ENCODE peak calls at places on chromosomes 1 and 21, in eight cellular contexts. One of them, this sample, is unnamed.
A peak's percentile ranks its signal among the peaks of the same experiment; 100 is the strongest.

GRCh38 chr1:227953022-227953412 is 5.3 kb upstream of the WNT9A start:
- DNase-seq in DND-41: no peak
- DNase-seq in brain microvascular endothelial cell: no peak
- DNase-seq in neural progenitor cell: no peak
- DNase-seq in RWPE2: no peak
- DNase-seq in lung: no peak
- DNase-seq in mammary epithelial cell: no peak
- DNase-seq in GM23338: no peak
- DNase-seq in this sample: no peak

GRCh38 chr1:19344372-19344810 is 32.3 kb downstream of the SLC66A1 start:
- DNase-seq in DND-41: peak; percentile 51
- DNase-seq in RWPE2: no peak
- DNase-seq in mammary epithelial cell: no peak
- DNase-seq in lung: no peak
- DNase-seq in neural progenitor cell: peak; percentile 77
- DNase-seq in brain microvascular endothelial cell: no peak
- DNase-seq in GM23338: peak; percentile 77
- DNase-seq in this sample: peak; percentile 54

GRCh38 chr1:41017141-41018024 is 4.1 kb downstream of the SLFNL1 start:
- DNase-seq in mammary epithelial cell: no peak
- DNase-seq in DND-41: no peak
- DNase-seq in neural progenitor cell: no peak
- DNase-seq in GM23338: no peak
- DNase-seq in lung: no peak
- DNase-seq in RWPE2: no peak
- DNase-seq in brain microvascular endothelial cell: no peak
- DNase-seq in this sample: no peak

GRCh38 chr1:110235839-110236682 is 25.9 kb downstream of the KCNC4 start:
- DNase-seq in lung: no peak
- DNase-seq in brain microvascular endothelial cell: peak; percentile 45
- DNase-seq in neural progenitor cell: no peak
- DNase-seq in mammary epithelial cell: peak; percentile 92
- DNase-seq in DND-41: no peak
- DNase-seq in RWPE2: no peak
- DNase-seq in GM23338: no peak
- DNase-seq in this sample: no peak

GRCh38 chr1:175154595-175155472 is 37.7 kb downstream of the KIAA0040 start:
- DNase-seq in mammary epithelial cell: peak; percentile 51
- DNase-seq in DND-41: peak; percentile 71
- DNase-seq in brain microvascular endothelial cell: no peak
- DNase-seq in GM23338: peak; percentile 80
- DNase-seq in RWPE2: no peak
- DNase-seq in neural progenitor cell: peak; percentile 79
- DNase-seq in lung: peak; percentile 73
- DNase-seq in this sample: peak; percentile 76

GRCh38 chr1:117698398-117699160 is 92.7 kb downstream of the TENT5C start:
- DNase-seq in DND-41: no peak
- DNase-seq in mammary epithelial cell: no peak
- DNase-seq in lung: no peak
- DNase-seq in RWPE2: no peak
- DNase-seq in neural progenitor cell: no peak
- DNase-seq in GM23338: no peak
- DNase-seq in brain microvascular endothelial cell: no peak
- DNase-seq in this sample: peak; percentile 32

GRCh38 chr1:110482662-110483307 is 31.8 kb downstream of the PROK1 start:
- DNase-seq in brain microvascular endothelial cell: no peak
- DNase-seq in mammary epithelial cell: no peak
- DNase-seq in DND-41: no peak
- DNase-seq in lung: peak; percentile 67
- DNase-seq in GM23338: peak; percentile 51
- DNase-seq in RWPE2: no peak
- DNase-seq in neural progenitor cell: no peak
- DNase-seq in this sample: no peak

GRCh38 chr21:37658994-37659458 is 257.2 kb downstream of the KCNJ6 start:
- DNase-seq in neural progenitor cell: no peak
- DNase-seq in mammary epithelial cell: peak; percentile 87
- DNase-seq in brain microvascular endothelial cell: peak; percentile 69
- DNase-seq in GM23338: no peak
- DNase-seq in DND-41: no peak
- DNase-seq in RWPE2: no peak
- DNase-seq in lung: no peak
- DNase-seq in this sample: no peak

GRCh38 chr1:89836997-89837909 is 16.4 kb downstream of the LRRC8D start:
- DNase-seq in RWPE2: no peak
- DNase-seq in DND-41: no peak
- DNase-seq in lung: no peak
- DNase-seq in brain microvascular endothelial cell: no peak
- DNase-seq in neural progenitor cell: no peak
- DNase-seq in GM23338: peak; percentile 78
- DNase-seq in mammary epithelial cell: no peak
- DNase-seq in this sample: no peak

GRCh38 chr1:25760871-25761270 is 39.1 kb upstream of the SELENON start:
- DNase-seq in GM23338: no peak
- DNase-seq in lung: no peak
- DNase-seq in mammary epithelial cell: no peak
- DNase-seq in DND-41: no peak
- DNase-seq in brain microvascular endothelial cell: no peak
- DNase-seq in neural progenitor cell: no peak
- DNase-seq in RWPE2: no peak
- DNase-seq in this sample: no peak

GRCh38 chr1:8202182-8202905 is 115.6 kb upstream of the SLC45A1 start:
- DNase-seq in GM23338: peak; percentile 48
- DNase-seq in RWPE2: no peak
- DNase-seq in neural progenitor cell: peak; percentile 47
- DNase-seq in DND-41: no peak
- DNase-seq in lung: no peak
- DNase-seq in brain microvascular endothelial cell: peak; percentile 91
- DNase-seq in mammary epithelial cell: peak; percentile 74
- DNase-seq in this sample: peak; percentile 56

GRCh38 chr1:167548059-167548932 is 5.3 kb downstream of the CREG1 start:
- DNase-seq in mammary epithelial cell: peak; percentile 69
- DNase-seq in lung: no peak
- DNase-seq in neural progenitor cell: no peak
- DNase-seq in RWPE2: no peak
- DNase-seq in DND-41: no peak
- DNase-seq in brain microvascular endothelial cell: peak; percentile 39
- DNase-seq in GM23338: no peak
- DNase-seq in this sample: no peak

GRCh38 chr1:111480682-111481081 is 6.9 kb downstream of the C1orf162 start:
- DNase-seq in GM23338: no peak
- DNase-seq in lung: no peak
- DNase-seq in RWPE2: no peak
- DNase-seq in DND-41: no peak
- DNase-seq in neural progenitor cell: no peak
- DNase-seq in mammary epithelial cell: no peak
- DNase-seq in brain microvascular endothelial cell: no peak
- DNase-seq in this sample: no peak

GRCh38 chr1:116131866-116132605 is 20.8 kb downstream of the MAB21L3 start:
- DNase-seq in neural progenitor cell: no peak
- DNase-seq in RWPE2: no peak
- DNase-seq in brain microvascular endothelial cell: no peak
- DNase-seq in DND-41: no peak
- DNase-seq in GM23338: no peak
- DNase-seq in mammary epithelial cell: peak; percentile 87
- DNase-seq in lung: no peak
- DNase-seq in this sample: no peak

GRCh38 chr1:76835203-76835602 is 32.1 kb upstream of the ST6GALNAC5 start:
- DNase-seq in mammary epithelial cell: peak; percentile 74
- DNase-seq in DND-41: no peak
- DNase-seq in brain microvascular endothelial cell: peak; percentile 3
- DNase-seq in RWPE2: no peak
- DNase-seq in lung: no peak
- DNase-seq in neural progenitor cell: no peak
- DNase-seq in GM23338: no peak
- DNase-seq in this sample: no peak

GRCh38 chr1:245380790-245381535 is 226.2 kb downstream of the KIF26B start:
- DNase-seq in lung: no peak
- DNase-seq in DND-41: peak; percentile 24
- DNase-seq in RWPE2: no peak
- DNase-seq in neural progenitor cell: peak; percentile 53
- DNase-seq in GM23338: peak; percentile 63
- DNase-seq in brain microvascular endothelial cell: no peak
- DNase-seq in mammary epithelial cell: no peak
- DNase-seq in this sample: no peak

GRCh38 chr1:193846881-193847280 is 660.5 kb upstream of the B3GALT2 start:
- DNase-seq in neural progenitor cell: no peak
- DNase-seq in brain microvascular endothelial cell: no peak
- DNase-seq in GM23338: no peak
- DNase-seq in RWPE2: no peak
- DNase-seq in lung: no peak
- DNase-seq in DND-41: no peak
- DNase-seq in mammary epithelial cell: no peak
- DNase-seq in this sample: no peak

DNA sequence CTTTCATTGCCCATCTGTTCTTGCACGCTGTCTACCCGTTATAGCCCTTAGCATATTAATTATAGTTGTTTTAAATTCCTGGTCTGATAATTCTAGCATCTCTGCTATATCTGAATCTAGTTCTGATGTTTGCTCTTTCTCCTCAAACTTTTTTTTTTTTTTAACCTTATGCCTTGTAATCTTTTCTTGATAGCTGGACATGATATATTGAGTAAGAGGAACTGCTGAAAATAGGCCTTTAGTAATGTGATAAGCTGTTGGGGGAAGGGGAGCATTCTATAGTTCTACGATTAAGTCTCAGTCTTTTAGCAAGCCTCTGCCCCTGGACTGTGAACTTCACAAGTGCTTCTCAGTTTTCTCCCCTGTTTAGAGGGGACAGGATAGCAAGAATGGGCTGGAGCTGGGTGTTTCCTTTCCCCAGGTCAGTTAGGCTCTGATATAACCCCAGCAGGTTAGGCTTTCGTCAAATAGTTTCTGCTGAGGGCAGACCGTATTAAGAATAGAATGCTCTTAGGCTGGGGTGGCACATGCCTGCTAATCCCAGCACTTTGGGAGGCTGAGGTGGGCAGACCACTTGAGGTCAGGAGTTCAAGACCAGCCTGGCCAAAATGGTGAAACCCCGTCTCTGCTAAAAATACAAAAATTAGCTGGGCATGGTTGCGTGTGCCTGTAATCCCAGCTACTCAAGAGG is 62.2 kb downstream of the ZFYVE9 start:
- DNase-seq in brain microvascular endothelial cell: no peak
- DNase-seq in mammary epithelial cell: no peak
- DNase-seq in DND-41: no peak
- DNase-seq in lung: no peak
- DNase-seq in neural progenitor cell: no peak
- DNase-seq in RWPE2: no peak
- DNase-seq in GM23338: no peak
- DNase-seq in this sample: no peak
- H3K4me3 ChIP-seq in brain microvascular endothelial cell: no peak overlapping the region
- H3K4me3 ChIP-seq in mammary epithelial cell: no peak overlapping the region
- H3K4me3 ChIP-seq in DND-41: no peak overlapping the region
- H3K4me3 ChIP-seq in lung: no peak overlapping the region
- H3K4me3 ChIP-seq in neural progenitor cell: no peak overlapping the region
- H3K4me3 ChIP-seq in RWPE2: no peak overlapping the region
- H3K4me3 ChIP-seq in GM23338: no peak overlapping the region
- H3K4me3 ChIP-seq in this sample: no peak overlapping the region

GRCh38 chr1:181141431-181141910 is 53.0 kb downstream of the IER5 start:
- DNase-seq in neural progenitor cell: no peak
- DNase-seq in RWPE2: no peak
- DNase-seq in brain microvascular endothelial cell: peak; percentile 66
- DNase-seq in mammary epithelial cell: peak; percentile 74
- DNase-seq in DND-41: peak; percentile 48
- DNase-seq in lung: no peak
- DNase-seq in GM23338: no peak
- DNase-seq in this sample: no peak

GRCh38 chr1:181139631-181140051 is 51.1 kb downstream of the IER5 start:
- DNase-seq in mammary epithelial cell: peak; percentile 78
- DNase-seq in lung: no peak
- DNase-seq in neural progenitor cell: no peak
- DNase-seq in RWPE2: peak; percentile 82
- DNase-seq in brain microvascular endothelial cell: peak; percentile 28
- DNase-seq in GM23338: no peak
- DNase-seq in DND-41: no peak
- DNase-seq in this sample: no peak

GRCh38 chr1:181142096-181143043 is 53.9 kb downstream of the IER5 start:
- DNase-seq in RWPE2: no peak
- DNase-seq in neural progenitor cell: peak; percentile 95
- DNase-seq in lung: peak; percentile 89
- DNase-seq in mammary epithelial cell: peak; percentile 84
- DNase-seq in GM23338: peak; percentile 94
- DNase-seq in brain microvascular endothelial cell: peak; percentile 76
- DNase-seq in DND-41: peak; percentile 91
- DNase-seq in this sample: peak; percentile 91

GRCh38 chr1:181140891-181141290 is 52.4 kb downstream of the IER5 start:
- DNase-seq in mammary epithelial cell: no peak
- DNase-seq in GM23338: no peak
- DNase-seq in DND-41: no peak
- DNase-seq in brain microvascular endothelial cell: no peak
- DNase-seq in RWPE2: no peak
- DNase-seq in neural progenitor cell: no peak
- DNase-seq in lung: no peak
- DNase-seq in this sample: no peak

GRCh38 chr1:181140398-181140797 is 51.9 kb downstream of the IER5 start:
- DNase-seq in brain microvascular endothelial cell: no peak
- DNase-seq in RWPE2: no peak
- DNase-seq in neural progenitor cell: no peak
- DNase-seq in lung: no peak
- DNase-seq in mammary epithelial cell: peak; percentile 36
- DNase-seq in DND-41: no peak
- DNase-seq in GM23338: no peak
- DNase-seq in this sample: no peak
- TF ChIP-seq CTCF in brain microvascular endothelial cell: no peak
- TF ChIP-seq CTCF in RWPE2: no peak
- TF ChIP-seq CTCF in neural progenitor cell: no peak
- TF ChIP-seq CTCF in lung: no peak
- TF ChIP-seq CTCF in mammary epithelial cell: no peak
- TF ChIP-seq CTCF in DND-41: no peak
- TF ChIP-seq CTCF in GM23338: no peak
- TF ChIP-seq CTCF in this sample: no peak

GRCh38 chr1:21955058-21955457 is 17.9 kb upstream of the HSPG2 start:
- DNase-seq in RWPE2: no peak
- DNase-seq in lung: no peak
- DNase-seq in GM23338: no peak
- DNase-seq in brain microvascular endothelial cell: no peak
- DNase-seq in mammary epithelial cell: no peak
- DNase-seq in DND-41: no peak
- DNase-seq in neural progenitor cell: no peak
- DNase-seq in this sample: peak; percentile 77
- H3K27ac ChIP-seq in RWPE2: peak overlapping the region; percentile 70
- H3K27ac ChIP-seq in lung: no peak overlapping the region
- H3K27ac ChIP-seq in GM23338: no peak overlapping the region
- H3K27ac ChIP-seq in brain microvascular endothelial cell: no peak overlapping the region
- H3K27ac ChIP-seq in mammary epithelial cell: no peak overlapping the region
- H3K27ac ChIP-seq in DND-41: no peak overlapping the region
- H3K27ac ChIP-seq in neural progenitor cell: no peak overlapping the region
- H3K27ac ChIP-seq in this sample: peak overlapping the region; percentile 82

DNA sequence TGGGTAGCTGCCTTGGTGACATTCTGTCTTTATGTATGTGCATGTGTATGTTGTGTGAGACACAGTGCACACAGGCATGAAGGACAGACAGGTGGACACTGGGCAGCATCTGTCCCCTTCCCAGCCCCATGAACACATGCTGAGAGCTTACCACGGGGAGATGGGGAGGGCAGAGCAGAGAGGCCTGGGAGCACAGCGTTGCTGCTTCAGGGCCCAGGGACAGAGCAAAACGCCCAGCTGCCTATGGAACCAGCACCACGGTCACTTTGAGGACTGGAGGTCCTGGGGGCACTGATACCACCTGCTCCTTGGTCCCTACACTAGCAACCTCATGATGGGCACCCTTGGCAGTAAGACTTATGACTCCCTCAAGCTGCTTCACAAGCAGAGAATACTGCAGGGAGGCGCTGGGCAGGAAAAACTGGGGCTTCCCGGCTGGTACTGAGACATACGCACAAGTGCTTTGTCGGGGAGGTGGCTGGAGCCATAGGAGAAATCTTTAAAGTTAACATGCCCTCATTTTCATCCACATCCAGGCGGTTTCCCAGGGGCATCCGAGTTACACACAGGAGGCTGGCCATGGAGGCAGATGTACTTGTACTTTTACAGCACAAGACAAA is 40.3 kb downstream of the LMX1A start:
- DNase-seq in RWPE2: no peak
- DNase-seq in GM23338: no peak
- DNase-seq in lung: no peak
- DNase-seq in brain microvascular endothelial cell: no peak
- DNase-seq in mammary epithelial cell: no peak
- DNase-seq in neural progenitor cell: no peak
- DNase-seq in DND-41: no peak
- DNase-seq in this sample: no peak
- H3K4me3 ChIP-seq in RWPE2: no peak overlapping the region
- H3K4me3 ChIP-seq in GM23338: no peak overlapping the region
- H3K4me3 ChIP-seq in lung: no peak overlapping the region
- H3K4me3 ChIP-seq in brain microvascular endothelial cell: no peak overlapping the region
- H3K4me3 ChIP-seq in mammary epithelial cell: no peak overlapping the region
- H3K4me3 ChIP-seq in neural progenitor cell: no peak overlapping the region
- H3K4me3 ChIP-seq in DND-41: no peak overlapping the region
- H3K4me3 ChIP-seq in this sample: no peak overlapping the region